ENCODE peak calls at places on chromosomes 4 and X, in ten cellular contexts. D, O, Q, Y, H, C, K, T, I and U are unnamed samples. For H3K27me3, the result is how much of the 10 kb centered on the place peaks cover.

GRCh38 chr4:6134612-6135220 is 65.6 kb downstream of the JAKMIP1 start:
- DNase-seq in Y (peak), O (peak), Q (no peak), C (peak), H (no peak), I (no peak), K (peak), T (no peak), D (no peak), U (no peak)

GRCh38 chr4:73127839-73128448 is 58.4 kb upstream of the COX18 start:
- DNase-seq in H (no peak), I (no peak), C (no peak), Q (no peak), D (no peak), O (peak), Y (no peak), K (no peak), T (no peak), U (peak)

GRCh38 chrX:68511255-68511654 is 12.4 kb downstream of the YIPF6 start:
- DNase-seq in I (peak), H (peak), O (no peak), Y (no peak), Q (no peak), D (no peak), K (no peak), T (no peak), C (peak), U (peak)

GRCh38 chr4:48439988-48440387 is 43.2 kb upstream of the SLC10A4 start:
- DNase-seq in D (no peak), C (no peak), Q (no peak), T (no peak), H (no peak), K (no peak), Y (no peak), I (no peak), O (no peak), U (no peak)

GRCh38 chr4:95061220-95061619 is 303.5 kb downstream of the BMPR1B start:
- DNase-seq in H (no peak), O (no peak), K (no peak), C (no peak), Q (no peak), I (no peak), T (no peak), Y (no peak), D (no peak), U (no peak)

GRCh38 chr4:2399631-2400190 is 18.7 kb downstream of the ZFYVE28 start:
- DNase-seq in Y (no peak), T (no peak), C (no peak), I (no peak), O (no peak), K (no peak), H (no peak), D (no peak), Q (no peak), U (no peak)

GRCh38 chrX:38335382-38335781 is 8.1 kb upstream of the RPGR start:
- DNase-seq in T (no peak), I (no peak), Q (no peak), C (no peak), D (no peak), H (no peak), Y (no peak), K (no peak), O (no peak), U (no peak)

GRCh38 chr4:132564920-132565319 is 584.2 kb upstream of the PCDH10 start:
- DNase-seq in O (no peak), I (no peak), Q (peak), Y (no peak), D (no peak), K (no peak), T (no peak), C (no peak), H (no peak), U (no peak)

GRCh38 chr4:15855804-15856475 is 77.8 kb downstream of the CD38 start:
- DNase-seq in H (no peak), T (no peak), K (no peak), C (no peak), Y (no peak), D (no peak), Q (no peak), O (no peak), I (no peak), U (peak)

GRCh38 chr4:150493846-150494245 is 88.1 kb upstream of the MAB21L2 start:
- DNase-seq in O (no peak), H (peak), C (no peak), Y (no peak), K (no peak), Q (no peak), I (no peak), D (no peak), T (no peak), U (no peak)

GRCh38 chr4:17366496-17366895 is 145.4 kb downstream of the QDPR start:
- DNase-seq in I (no peak), K (no peak), O (no peak), Y (no peak), T (no peak), D (no peak), Q (no peak), C (no peak), H (no peak), U (no peak)

GRCh38 chr4:6943870-6944195 is 34.2 kb downstream of the TBC1D14 start:
- DNase-seq in Y (no peak), H (no peak), D (no peak), T (no peak), C (no peak), O (no peak), I (no peak), K (peak), Q (no peak), U (no peak)

GRCh38 chrX:53089224-53089842 is 4.6 kb upstream of the KANTR start:
- DNase-seq in C (no peak), I (peak), O (no peak), Q (no peak), D (no peak), H (peak), T (no peak), K (peak), Y (peak), U (peak)

GRCh38 chr4:14749910-14750309 is 252.4 kb upstream of the CPEB2 start:
- DNase-seq in Y (no peak), C (no peak), D (no peak), O (no peak), T (no peak), I (peak), K (no peak), Q (no peak), H (peak), U (peak)

GRCh38 chr4:96260071-96260682 is 420.3 kb downstream of the PDHA2 start:
- DNase-seq in I (no peak), O (no peak), Y (no peak), C (no peak), D (no peak), H (no peak), Q (no peak), T (no peak), K (no peak), U (peak)

GRCh38 chrX:134246282-134246681 is 9.3 kb downstream of the CCDC160 start:
- DNase-seq in O (no peak), K (no peak), I (no peak), Y (no peak), Q (no peak), H (no peak), D (no peak), T (no peak), C (no peak), U (no peak)

GRCh38 chrX:119617511-119618164 is 11.4 kb upstream of the NKRF start:
- DNase-seq in Y (no peak), C (no peak), Q (no peak), T (no peak), O (no peak), K (no peak), I (no peak), D (no peak), H (no peak), U (no peak)

GRCh38 chr4:77920371-77920770 is 57.7 kb downstream of the MRPL1 start:
- DNase-seq in D (no peak), T (no peak), O (no peak), K (no peak), Y (no peak), I (no peak), H (no peak), Q (no peak), C (no peak), U (no peak)

GRCh38 chrX:113133316-113133715 is 292.7 kb upstream of the AMOT start:
- DNase-seq in Y (no peak), D (no peak), I (no peak), O (no peak), Q (no peak), H (no peak), C (no peak), K (no peak), T (no peak), U (no peak)

GRCh38 chrX:150525061-150525919 is 43.1 kb upstream of the MTM1 start:
- DNase-seq in C (no peak), T (no peak), Q (no peak), O (no peak), I (no peak), Y (no peak), K (no peak), H (no peak), D (peak), U (no peak)

GRCh38 chr4:83618991-83619390 is 83.1 kb downstream of the GPAT3 start:
- DNase-seq in Y (no peak), C (no peak), Q (peak), T (no peak), D (no peak), I (peak), O (no peak), K (no peak), H (peak), U (no peak)

GRCh38 chr4:155339588-155339987 is 37.2 kb downstream of the MAP9 start:
- DNase-seq in O (no peak), C (no peak), Y (no peak), D (no peak), Q (no peak), H (no peak), T (no peak), I (peak), K (no peak), U (no peak)

GRCh38 chrX:133370719-133371275 is 44.5 kb downstream of the GPC4 start:
- DNase-seq in T (no peak), Y (no peak), O (no peak), C (no peak), K (no peak), D (no peak), H (no peak), Q (no peak), I (no peak), U (no peak)

GRCh38 chrX:153477039-153477438 is 6.7 kb upstream of the HAUS7 start:
- DNase-seq in I (no peak), C (no peak), O (no peak), K (no peak), D (no peak), Q (no peak), Y (no peak), T (no peak), H (no peak), U (no peak)

GRCh38 chr4:88592600-88593448 is 544 bp downstream of the HERC3 start:
- DNase-seq in K (peak), T (peak), Y (peak), C (peak), H (peak), I (peak), O (peak), Q (peak), D (peak), U (peak)

GRCh38 chr4:40057540-40058091 is 966 bp downstream of the N4BP2 start:
- DNase-seq in O (peak), Y (peak), Q (peak), I (peak), K (peak), T (peak), D (peak), C (peak), H (peak), U (peak)

GRCh38 chr4:74583066-74583700 is 138.2 kb downstream of the AREG start:
- DNase-seq in Y (no peak), K (no peak), O (no peak), Q (no peak), D (no peak), I (no peak), T (no peak), C (no peak), H (peak), U (no peak)

GRCh38 chrX:18076434-18076833 is 144.3 kb downstream of the BEND2 start:
- DNase-seq in H (no peak), D (no peak), C (no peak), Y (no peak), T (no peak), Q (no peak), I (no peak), K (no peak), O (no peak), U (no peak)

GRCh38 chr4:148926861-148927260 is 484.6 kb upstream of the NR3C2 start:
- DNase-seq in I (peak), Q (no peak), T (no peak), H (peak), D (no peak), O (no peak), C (no peak), Y (no peak), K (no peak), U (no peak)

GRCh38 chr4:118177121-118177520 is 142.8 kb downstream of the NDST3 start:
- DNase-seq in Y (no peak), O (no peak), D (no peak), T (no peak), Q (no peak), K (no peak), I (no peak), H (no peak), C (no peak), U (no peak)

GRCh38 chrX:154378799-154379568 is at the start of gene EMD:
- DNase-seq in Y (peak), H (peak), C (peak), T (peak), D (peak), K (peak), I (peak), Q (peak), O (peak), U (peak)

DNA sequence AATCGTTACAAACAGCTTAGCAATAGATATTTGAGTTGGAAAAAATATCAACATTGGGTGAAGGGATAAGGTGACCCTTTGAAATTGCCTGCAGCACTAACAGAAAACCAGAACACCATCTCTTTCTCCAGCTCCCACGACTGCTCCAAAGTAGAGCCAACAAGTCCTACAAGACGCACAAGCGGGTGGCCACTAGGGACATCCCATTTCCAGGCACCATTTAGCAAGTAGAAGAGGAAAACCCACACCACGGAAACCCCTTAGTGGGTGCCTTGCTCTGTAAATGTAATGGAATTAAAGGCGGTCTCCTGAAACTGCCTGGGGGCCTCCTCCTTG is 1.9 kb downstream of the ARHGAP6 start:
- DNase-seq in Y (no peak), O (no peak), I (no peak), K (no peak), T (no peak), C (no peak), H (no peak), Q (no peak), D (no peak), U (no peak)
- H3K4me3 ChIP-seq in Y (no peak), O (no peak), I (peak), K (peak), T (peak), C (no peak), H (no peak), Q (no peak), D (peak), U (peak)

GRCh38 chrX:2748171-2748814 is 3.5 kb upstream of the XG start:
- DNase-seq in T (no peak), O (no peak), K (no peak), I (no peak), D (no peak), C (no peak), H (peak), Y (no peak), Q (no peak), U (no peak)
- H3K27ac ChIP-seq in T (no peak), O (no peak), K (no peak), I (no peak), D (no peak), C (no peak), H (no peak), Y (no peak), Q (no peak), U (no peak)

DNA sequence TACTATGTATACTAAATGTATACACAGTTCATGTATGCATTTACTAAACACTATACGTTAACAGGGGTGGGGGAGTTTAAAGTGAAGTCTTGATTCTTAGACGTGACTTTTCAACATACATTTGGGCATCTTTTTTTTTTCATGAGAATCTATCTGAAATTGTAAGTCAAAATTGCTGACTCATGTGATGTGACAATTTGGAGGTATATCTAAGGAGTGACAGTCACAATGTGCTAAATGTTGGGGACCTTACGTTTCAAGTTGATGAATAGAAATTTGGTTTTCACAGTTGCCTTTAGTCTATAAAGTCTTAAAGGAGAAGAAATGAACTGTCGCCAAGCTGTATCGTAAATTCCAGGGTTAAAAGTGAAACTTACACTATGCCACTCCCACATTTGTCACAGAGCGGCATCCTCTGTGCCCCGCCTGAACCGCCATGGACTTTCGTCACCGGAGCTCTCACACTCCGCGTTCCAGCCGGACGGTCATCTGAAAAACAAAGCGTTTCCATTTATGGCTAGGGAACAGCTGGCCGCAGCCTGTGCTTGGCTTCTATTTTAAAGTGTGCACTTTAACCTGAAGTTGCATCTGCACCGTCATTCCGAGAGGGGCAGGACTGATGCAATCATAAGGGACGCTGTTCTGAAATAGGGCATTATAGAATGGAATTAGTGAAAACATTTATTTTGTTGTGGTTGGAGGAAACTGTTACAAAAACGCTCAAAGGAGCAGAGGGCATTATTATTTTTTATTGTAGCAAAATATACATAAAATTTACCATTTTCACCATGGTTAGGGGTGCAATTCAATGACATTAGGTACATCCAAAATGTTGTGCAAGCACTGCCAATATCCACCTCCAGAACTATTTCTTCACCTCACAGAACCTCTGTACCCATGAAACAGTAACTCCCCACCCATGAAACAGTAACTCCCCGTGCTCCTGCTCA is 30.9 kb downstream of the PDLIM3 start:
- DNase-seq in C (no peak), Y (no peak), I (peak), O (no peak), D (no peak), T (peak), K (no peak), Q (no peak), H (no peak), U (peak)
- H3K27me3 ChIP-seq in C (under half), Y (under half), I (under half), O (under half), D (under half), T (under half), K (under half), Q (under half), H (under half), U (under half)

GRCh38 chr4:52423967-52424366 is 235.1 kb downstream of the USP46 start:
- DNase-seq in Y (no peak), C (no peak), D (no peak), O (no peak), T (no peak), K (no peak), Q (no peak), I (no peak), H (no peak), U (no peak)
- H3K4me3 ChIP-seq in Y (no peak), C (no peak), D (no peak), O (no peak), T (no peak), K (no peak), Q (no peak), I (no peak), H (no peak), U (no peak)

DNA sequence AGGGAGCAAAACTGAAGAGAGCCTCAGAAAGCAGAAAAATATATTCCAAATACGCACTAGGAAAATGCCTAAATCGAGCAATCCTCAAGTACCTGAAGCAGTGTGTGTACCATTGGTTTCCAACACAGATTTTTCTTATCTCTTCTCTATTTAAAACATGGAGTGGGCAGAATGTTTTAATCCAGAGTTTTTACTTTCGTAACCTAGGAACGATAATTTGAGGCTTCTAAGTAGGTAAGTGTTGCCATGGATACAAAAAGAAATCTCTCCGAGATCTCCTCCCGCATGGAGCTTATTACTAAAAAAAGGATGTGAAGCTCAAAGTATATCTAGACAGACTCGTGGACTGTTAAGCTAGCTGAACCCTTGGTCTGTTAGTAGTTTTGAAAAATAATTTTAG is 23.0 kb upstream of the OTUD4 start:
- DNase-seq in Q (no peak), H (no peak), D (no peak), C (no peak), T (no peak), I (no peak), Y (no peak), K (no peak), O (no peak), U (no peak)
- H3K27ac ChIP-seq in Q (no peak), H (no peak), D (no peak), C (no peak), T (no peak), I (no peak), Y (no peak), K (no peak), O (no peak), U (no peak)